ENCODE peak calls at places on chromosome 13, in six cellular contexts. One of them, this sample, is unnamed.

GRCh38 chr13:40428354-40428753 is 238.1 kb downstream of the FOXO1 start:
- DNase-seq in stimulated activated CD8-positive, alpha-beta memory T cell treated with anti-CD3 and anti-CD28 coated beads, Interleukin-4, amount 100 ng/mL, for 4 hours: no peak
- DNase-seq in EH: no peak
- DNase-seq in activated T-cell treated with anti-CD3 and anti-CD28 coated beads, Interleukin-2, amount 50 U/mL, for 72 hours: no peak
- DNase-seq in progenitor cell of endocrine pancreas: no peak
- DNase-seq in effector memory CD4-positive, alpha-beta T cell: no peak
- DNase-seq in this sample: no peak

GRCh38 chr13:79943633-79944032 is 397.3 kb downstream of the SPRY2 start:
- DNase-seq in stimulated activated CD8-positive, alpha-beta memory T cell treated with anti-CD3 and anti-CD28 coated beads, Interleukin-4, amount 100 ng/mL, for 4 hours: no peak
- DNase-seq in EH: no peak
- DNase-seq in activated T-cell treated with anti-CD3 and anti-CD28 coated beads, Interleukin-2, amount 50 U/mL, for 72 hours: no peak
- DNase-seq in progenitor cell of endocrine pancreas: no peak
- DNase-seq in effector memory CD4-positive, alpha-beta T cell: no peak
- DNase-seq in this sample: no peak

GRCh38 chr13:100721885-100722512 is 47.4 kb upstream of the TMTC4 start:
- DNase-seq in stimulated activated CD8-positive, alpha-beta memory T cell treated with anti-CD3 and anti-CD28 coated beads, Interleukin-4, amount 100 ng/mL, for 4 hours: no peak
- DNase-seq in EH: peak
- DNase-seq in activated T-cell treated with anti-CD3 and anti-CD28 coated beads, Interleukin-2, amount 50 U/mL, for 72 hours: peak
- DNase-seq in progenitor cell of endocrine pancreas: peak
- DNase-seq in effector memory CD4-positive, alpha-beta T cell: no peak
- DNase-seq in this sample: peak

GRCh38 chr13:74132152-74132767 is 1.9 kb downstream of the KLF12 start:
- DNase-seq in stimulated activated CD8-positive, alpha-beta memory T cell treated with anti-CD3 and anti-CD28 coated beads, Interleukin-4, amount 100 ng/mL, for 4 hours: no peak
- DNase-seq in EH: no peak
- DNase-seq in activated T-cell treated with anti-CD3 and anti-CD28 coated beads, Interleukin-2, amount 50 U/mL, for 72 hours: peak
- DNase-seq in progenitor cell of endocrine pancreas: no peak
- DNase-seq in effector memory CD4-positive, alpha-beta T cell: peak
- DNase-seq in this sample: no peak

GRCh38 chr13:29849071-29849541 is 1.3 kb downstream of the UBL3 start:
- DNase-seq in stimulated activated CD8-positive, alpha-beta memory T cell treated with anti-CD3 and anti-CD28 coated beads, Interleukin-4, amount 100 ng/mL, for 4 hours: no peak
- DNase-seq in EH: peak
- DNase-seq in activated T-cell treated with anti-CD3 and anti-CD28 coated beads, Interleukin-2, amount 50 U/mL, for 72 hours: peak
- DNase-seq in progenitor cell of endocrine pancreas: no peak
- DNase-seq in effector memory CD4-positive, alpha-beta T cell: no peak
- DNase-seq in this sample: no peak

GRCh38 chr13:94515352-94515751 is 35.9 kb upstream of the DCT start:
- DNase-seq in stimulated activated CD8-positive, alpha-beta memory T cell treated with anti-CD3 and anti-CD28 coated beads, Interleukin-4, amount 100 ng/mL, for 4 hours: no peak
- DNase-seq in EH: no peak
- DNase-seq in activated T-cell treated with anti-CD3 and anti-CD28 coated beads, Interleukin-2, amount 50 U/mL, for 72 hours: no peak
- DNase-seq in progenitor cell of endocrine pancreas: no peak
- DNase-seq in effector memory CD4-positive, alpha-beta T cell: no peak
- DNase-seq in this sample: no peak

GRCh38 chr13:72109863-72110262 is 242.9 kb upstream of the DACH1 start:
- DNase-seq in stimulated activated CD8-positive, alpha-beta memory T cell treated with anti-CD3 and anti-CD28 coated beads, Interleukin-4, amount 100 ng/mL, for 4 hours: no peak
- DNase-seq in EH: peak
- DNase-seq in activated T-cell treated with anti-CD3 and anti-CD28 coated beads, Interleukin-2, amount 50 U/mL, for 72 hours: no peak
- DNase-seq in progenitor cell of endocrine pancreas: no peak
- DNase-seq in effector memory CD4-positive, alpha-beta T cell: no peak
- DNase-seq in this sample: no peak

GRCh38 chr13:106464076-106464475 is 71.4 kb downstream of the EFNB2 start:
- DNase-seq in stimulated activated CD8-positive, alpha-beta memory T cell treated with anti-CD3 and anti-CD28 coated beads, Interleukin-4, amount 100 ng/mL, for 4 hours: no peak
- DNase-seq in EH: peak
- DNase-seq in activated T-cell treated with anti-CD3 and anti-CD28 coated beads, Interleukin-2, amount 50 U/mL, for 72 hours: no peak
- DNase-seq in progenitor cell of endocrine pancreas: no peak
- DNase-seq in effector memory CD4-positive, alpha-beta T cell: no peak
- DNase-seq in this sample: no peak

GRCh38 chr13:47415048-47415447 is 518.2 kb upstream of the HTR2A start:
- DNase-seq in stimulated activated CD8-positive, alpha-beta memory T cell treated with anti-CD3 and anti-CD28 coated beads, Interleukin-4, amount 100 ng/mL, for 4 hours: no peak
- DNase-seq in EH: peak
- DNase-seq in activated T-cell treated with anti-CD3 and anti-CD28 coated beads, Interleukin-2, amount 50 U/mL, for 72 hours: no peak
- DNase-seq in progenitor cell of endocrine pancreas: no peak
- DNase-seq in effector memory CD4-positive, alpha-beta T cell: no peak
- DNase-seq in this sample: no peak

GRCh38 chr13:25447396-25447795 is 75.6 kb downstream of the ATP8A2 start:
- DNase-seq in stimulated activated CD8-positive, alpha-beta memory T cell treated with anti-CD3 and anti-CD28 coated beads, Interleukin-4, amount 100 ng/mL, for 4 hours: no peak
- DNase-seq in EH: no peak
- DNase-seq in activated T-cell treated with anti-CD3 and anti-CD28 coated beads, Interleukin-2, amount 50 U/mL, for 72 hours: no peak
- DNase-seq in progenitor cell of endocrine pancreas: no peak
- DNase-seq in effector memory CD4-positive, alpha-beta T cell: no peak
- DNase-seq in this sample: no peak

GRCh38 chr13:58455094-58455493 is 823.5 kb downstream of the PCDH17 start:
- DNase-seq in stimulated activated CD8-positive, alpha-beta memory T cell treated with anti-CD3 and anti-CD28 coated beads, Interleukin-4, amount 100 ng/mL, for 4 hours: no peak
- DNase-seq in EH: no peak
- DNase-seq in activated T-cell treated with anti-CD3 and anti-CD28 coated beads, Interleukin-2, amount 50 U/mL, for 72 hours: no peak
- DNase-seq in progenitor cell of endocrine pancreas: no peak
- DNase-seq in effector memory CD4-positive, alpha-beta T cell: no peak
- DNase-seq in this sample: no peak

GRCh38 chr13:37072024-37072423 is 12.5 kb upstream of the SUPT20H start:
- DNase-seq in stimulated activated CD8-positive, alpha-beta memory T cell treated with anti-CD3 and anti-CD28 coated beads, Interleukin-4, amount 100 ng/mL, for 4 hours: no peak
- DNase-seq in EH: no peak
- DNase-seq in activated T-cell treated with anti-CD3 and anti-CD28 coated beads, Interleukin-2, amount 50 U/mL, for 72 hours: no peak
- DNase-seq in progenitor cell of endocrine pancreas: no peak
- DNase-seq in effector memory CD4-positive, alpha-beta T cell: no peak
- DNase-seq in this sample: no peak

This sample was measured in COLO829.